ENCODE peak calls at places on chromosomes 13 and 19, in six cellular contexts. L is mammary epithelial cell, D is stomach, Y is GM12864, G is GM23248, J is uterus. B is an unnamed sample.

GRCh38 chr13:44843403-44843802 is 145.9 kb downstream of the NUFIP1 start:
- DNase-seq in L (peak; percentile 63), D (no peak), Y (no peak), G (peak; percentile 68), J (no peak), B (no peak)

GRCh38 chr13:106099765-106100164 is 435.7 kb downstream of the EFNB2 start:
- DNase-seq in L (no peak), D (no peak), Y (no peak), G (no peak), J (no peak), B (no peak)

GRCh38 chr19:58553799-58554493 is 959 bp downstream of the CHMP2A start:
- DNase-seq in L (no peak), D (no peak), Y (no peak), G (no peak), J (peak; percentile 38), B (no peak)

GRCh38 chr13:20826810-20827560 is 53.2 kb upstream of the EEF1AKMT1 start:
- DNase-seq in L (peak; percentile 2), D (no peak), Y (no peak), G (peak; percentile 42), J (no peak), B (no peak)

GRCh38 chr19:33510728-33511255 is 10.8 kb downstream of the PEPD start:
- DNase-seq in L (no peak), D (no peak), Y (no peak), G (no peak), J (no peak), B (no peak)

GRCh38 chr19:17103177-17103576 is 27.6 kb downstream of the MYO9B start:
- DNase-seq in L (peak; percentile 26), D (peak; percentile 34), Y (no peak), G (peak; percentile 52), J (no peak), B (no peak)

GRCh38 chr19:49921871-49922755 is 6.9 kb upstream of the ATF5 start:
- DNase-seq in L (peak; percentile 50), D (no peak), Y (no peak), G (peak; percentile 86), J (no peak), B (no peak)

GRCh38 chr19:49468746-49469447 is 5.1 kb upstream of the FLT3LG start:
- DNase-seq in L (no peak), D (peak; percentile 56), Y (peak; percentile 97), G (peak; percentile 78), J (peak; percentile 61), B (peak; percentile 83)

GRCh38 chr19:24029941-24030636 is 56.9 kb upstream of the ZNF254 start:
- DNase-seq in L (no peak), D (no peak), Y (no peak), G (no peak), J (no peak), B (no peak)

GRCh38 chr19:8355631-8356402 is 8.1 kb upstream of the ANGPTL4 start:
- DNase-seq in L (peak; percentile 98), D (no peak), Y (no peak), G (peak; percentile 96), J (no peak), B (no peak)

GRCh38 chr13:96690998-96691397 is 303.3 kb downstream of the OXGR1 start:
- DNase-seq in L (no peak), D (no peak), Y (no peak), G (no peak), J (no peak), B (no peak)

GRCh38 chr19:16051254-16052025 is 24.9 kb upstream of the TPM4 start:
- DNase-seq in L (peak; percentile 26), D (no peak), Y (no peak), G (no peak), J (no peak), B (no peak)

DNA sequence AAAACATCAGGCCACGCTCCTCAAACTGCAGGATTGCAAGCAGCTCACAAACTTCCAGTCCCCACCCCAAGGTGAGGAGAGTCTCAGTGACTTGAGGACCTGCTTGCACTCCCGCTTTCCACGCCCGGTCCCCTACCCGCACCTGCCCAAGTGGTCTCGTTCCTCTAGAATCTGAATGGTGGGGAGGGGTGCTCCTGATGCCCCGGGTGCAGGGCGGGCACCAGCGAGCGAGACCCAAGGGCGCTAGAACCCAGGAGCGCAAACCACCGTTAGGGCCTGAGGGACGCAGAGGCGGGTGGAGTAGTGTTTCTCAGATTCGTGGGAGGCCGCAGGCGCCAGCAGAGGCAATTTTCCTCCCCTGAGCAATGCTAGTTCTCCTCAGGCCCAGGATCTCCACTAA is 40.3 kb downstream of the SOX1 start:
- DNase-seq in L (no peak), D (no peak), Y (no peak), G (no peak), J (no peak), B (no peak)
- H3K4me3 ChIP-seq in L (no peak overlapping the region), D (no peak overlapping the region), Y (no peak overlapping the region), G (no peak overlapping the region), J (no peak overlapping the region), B (no peak overlapping the region)

GRCh38 chr19:6862673-6863078 is 24.7 kb upstream of the ADGRE1 start:
- DNase-seq in L (peak; percentile 78), D (peak; percentile 78), Y (peak; percentile 66), G (peak; percentile 91), J (peak; percentile 59), B (peak; percentile 86)
- H3K4me3 ChIP-seq in L (no peak overlapping the region), D (peak overlapping the region; percentile 37), Y (no peak overlapping the region), G (peak overlapping the region; percentile 57), J (no peak overlapping the region), B (peak overlapping the region; percentile 42)

DNA sequence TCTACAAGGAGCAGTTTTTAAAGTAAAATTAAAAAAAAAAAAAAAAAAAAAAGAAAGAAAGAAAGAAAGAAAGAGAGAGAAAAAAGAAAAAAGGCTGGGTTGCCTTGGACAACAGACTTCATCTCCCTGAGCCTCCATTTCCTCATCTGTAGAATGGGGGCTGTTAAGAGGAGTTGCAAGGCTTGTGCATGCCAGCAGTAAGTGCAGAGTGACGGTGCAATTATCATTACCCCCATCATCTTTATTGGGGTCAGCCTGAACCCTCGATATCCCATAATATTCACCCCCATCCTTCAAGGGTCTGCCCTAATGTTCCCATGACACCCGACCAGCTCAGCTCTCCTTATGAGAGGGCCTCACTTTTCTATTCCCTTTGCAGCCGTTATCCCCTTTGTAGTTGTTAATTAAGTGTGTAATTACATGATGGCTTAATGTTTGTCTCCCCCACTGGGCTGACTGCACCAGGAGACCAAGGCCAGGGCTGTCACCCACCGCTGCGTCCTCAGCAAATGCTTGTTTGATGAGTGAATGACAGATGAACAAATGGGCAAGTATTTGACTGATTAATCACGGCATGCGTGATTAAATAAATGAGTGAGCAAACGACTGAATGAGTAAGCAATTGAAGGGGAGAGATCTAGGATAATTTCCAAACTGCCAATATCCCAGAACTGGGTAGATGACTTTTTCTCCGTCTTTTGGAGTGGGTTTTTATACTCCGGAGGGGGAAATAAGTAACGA is 10.1 kb downstream of the FOSB start:
- DNase-seq in L (no peak), D (no peak), Y (no peak), G (peak; percentile 89), J (no peak), B (no peak)
- H3K4me3 ChIP-seq in L (peak overlapping the region; percentile 47), D (peak overlapping the region; percentile 45), Y (peak overlapping the region; percentile 60), G (peak overlapping the region; percentile 87), J (peak overlapping the region; percentile 50), B (peak overlapping the region; percentile 62)

GRCh38 chr13:99226493-99226892 is 25.8 kb downstream of the UBAC2 start:
- DNase-seq in L (no peak), D (no peak), Y (no peak), G (no peak), J (no peak), B (no peak)

GRCh38 chr13:99227909-99228688 is 27.4 kb downstream of the UBAC2 start:
- DNase-seq in L (no peak), D (no peak), Y (no peak), G (no peak), J (no peak), B (peak; percentile 20)

GRCh38 chr13:99227331-99227900 is 26.8 kb downstream of the UBAC2 start:
- DNase-seq in L (no peak), D (no peak), Y (no peak), G (no peak), J (no peak), B (no peak)

GRCh38 chr13:99230991-99231390 is 27.2 kb downstream of the GPR18 start:
- DNase-seq in L (no peak), D (no peak), Y (no peak), G (no peak), J (no peak), B (no peak)

GRCh38 chr13:99228737-99229691 is 28.4 kb downstream of the UBAC2 start:
- DNase-seq in L (peak; percentile 90), D (no peak), Y (peak; percentile 80), G (peak; percentile 84), J (no peak), B (peak; percentile 56)
- H3K4me3 ChIP-seq in L (no peak overlapping the region), D (no peak overlapping the region), Y (peak overlapping the region; percentile 28), G (peak overlapping the region; percentile 22), J (no peak overlapping the region), B (peak overlapping the region; percentile 37)

DNA sequence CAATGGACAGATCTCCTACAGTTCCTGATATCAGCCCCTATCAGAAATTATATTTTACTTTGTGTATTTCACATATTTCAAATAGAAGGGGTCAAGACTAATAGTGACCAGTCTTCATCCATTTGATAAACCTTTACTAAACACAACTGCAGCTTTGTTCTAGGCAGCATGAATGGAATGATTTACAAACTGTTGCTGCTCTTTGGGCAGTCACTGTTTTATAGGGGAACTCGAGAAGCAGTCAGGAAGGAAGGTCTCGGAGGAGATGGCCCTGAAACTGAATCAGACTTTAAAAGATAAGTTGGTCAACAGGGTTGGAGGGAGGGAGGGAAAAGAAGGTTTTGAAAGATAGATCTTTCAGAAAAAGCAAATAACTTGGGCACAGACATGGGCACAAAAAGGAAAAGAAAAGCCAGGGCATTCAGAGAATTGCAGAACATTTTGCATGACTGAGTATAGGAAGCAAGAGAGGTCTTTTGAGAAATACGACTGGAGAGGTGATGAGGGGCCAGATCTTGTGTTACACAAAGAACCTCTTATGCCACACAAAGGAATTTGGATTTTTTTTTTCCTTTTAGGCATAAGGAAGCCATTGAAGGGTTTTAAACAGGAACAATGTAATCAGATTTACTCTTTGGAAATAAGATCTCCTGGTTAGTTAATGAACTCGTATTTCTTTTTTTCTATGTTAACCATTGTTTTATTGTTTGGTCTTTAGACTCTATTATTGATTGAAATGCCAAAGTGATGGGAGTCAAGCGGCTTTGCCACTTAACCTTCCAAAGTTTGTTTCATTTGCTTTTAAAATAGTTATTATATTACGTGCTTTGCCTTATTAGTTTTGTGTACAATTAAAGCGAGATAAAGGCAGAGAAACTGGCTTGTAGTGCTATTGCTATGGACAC is 37.5 kb upstream of the SACS start:
- DNase-seq in L (no peak), D (no peak), Y (no peak), G (no peak), J (no peak), B (no peak)
- H3K4me3 ChIP-seq in L (no peak overlapping the region), D (no peak overlapping the region), Y (no peak overlapping the region), G (no peak overlapping the region), J (no peak overlapping the region), B (no peak overlapping the region)

DNA sequence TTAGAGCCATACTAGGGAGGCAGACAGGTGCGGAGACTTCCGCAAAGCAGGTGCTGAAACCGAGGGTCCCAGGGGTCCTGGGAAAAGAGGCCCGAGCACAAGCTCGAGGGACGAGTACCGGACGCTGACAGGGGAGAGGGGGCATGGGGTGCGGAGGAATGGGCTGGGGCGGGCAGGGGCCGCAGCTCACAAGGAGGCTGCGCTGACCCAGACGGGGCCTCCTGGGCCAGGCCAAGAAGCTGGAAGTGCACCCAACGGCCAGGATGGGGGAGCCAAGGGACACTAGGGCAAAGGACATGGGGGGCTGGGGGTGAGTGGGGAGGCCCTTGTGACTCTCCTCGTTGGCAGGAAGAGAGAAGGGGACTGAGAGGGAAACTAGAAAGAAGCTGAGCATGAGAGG is 1.8 kb downstream of the POLR2E start:
- DNase-seq in L (no peak), D (no peak), Y (no peak), G (no peak), J (no peak), B (no peak)
- H3K4me3 ChIP-seq in L (no peak overlapping the region), D (peak overlapping the region; percentile 100), Y (peak overlapping the region; percentile 65), G (no peak overlapping the region), J (no peak overlapping the region), B (no peak overlapping the region)